ENCODE peak calls at places on chromosomes 12 and 14, in six cellular contexts. V is adipocyte; M is anterior cingulate cortex; E is AG04449; N is GM04503; S is stimulated activated CD8-positive, alpha-beta memory T cell treated with anti-CD3 and anti-CD28 coated beads, Interleukin-2, amount 100 ng/mL, for 48 hours. W is an unnamed sample.

GRCh38 chr12:5433081-5433839 is 1.4 kb downstream of the NTF3 start:
- DNase-seq in V (peak; percentile 73), M (no peak), E (no peak), N (no peak), S (no peak), W (no peak)

GRCh38 chr12:57640156-57641042 is 7.4 kb upstream of the B4GALNT1 start:
- DNase-seq in V (no peak), M (no peak), E (no peak), N (no peak), S (no peak), W (no peak)

GRCh38 chr14:50462111-50462510 is 65.4 kb upstream of the CDKL1 start:
- DNase-seq in V (no peak), M (no peak), E (no peak), N (no peak), S (no peak), W (no peak)

GRCh38 chr14:56152221-56152620 is 34.0 kb downstream of the PELI2 start:
- DNase-seq in V (no peak), M (no peak), E (no peak), N (no peak), S (no peak), W (no peak)

GRCh38 chr14:61381589-61381988 is 60.2 kb downstream of the PRKCH start:
- DNase-seq in V (no peak), M (no peak), E (no peak), N (no peak), S (no peak), W (no peak)

GRCh38 chr12:57332646-57333312 is 81.8 kb upstream of the STAC3 start:
- DNase-seq in V (peak; percentile 2), M (no peak), E (no peak), N (no peak), S (no peak), W (no peak)

GRCh38 chr12:103495158-103495782 is 498 bp downstream of the C12orf42 start:
- DNase-seq in V (no peak), M (no peak), E (no peak), N (no peak), S (peak; percentile 24), W (no peak)

GRCh38 chr12:7171854-7172253 is 17.6 kb upstream of the PEX5 start:
- DNase-seq in V (no peak), M (no peak), E (no peak), N (no peak), S (no peak), W (no peak)

GRCh38 chr12:54603173-54603814 is 14.8 kb upstream of the PPP1R1A start:
- DNase-seq in V (peak; percentile 84), M (no peak), E (no peak), N (no peak), S (peak; percentile 36), W (peak; percentile 70)

GRCh38 chr14:23528555-23528954 is 23.0 kb downstream of the ZFHX2 start:
- DNase-seq in V (no peak), M (no peak), E (no peak), N (no peak), S (no peak), W (peak; percentile 29)

GRCh38 chr12:71872999-71873398 is 33.4 kb downstream of the TBC1D15 start:
- DNase-seq in V (no peak), M (no peak), E (peak; percentile 24), N (no peak), S (no peak), W (no peak)

GRCh38 chr12:41552507-41553047 is 364.5 kb downstream of the PDZRN4 start:
- DNase-seq in V (peak; percentile 0), M (no peak), E (no peak), N (no peak), S (no peak), W (no peak)

GRCh38 chr14:50047274-50047676 is 69.1 kb downstream of the VCPKMT start:
- DNase-seq in V (no peak), M (no peak), E (no peak), N (no peak), S (no peak), W (no peak)

GRCh38 chr14:94370524-94370910 is 17.9 kb downstream of the SERPINA1 start:
- DNase-seq in V (no peak), M (no peak), E (no peak), N (no peak), S (no peak), W (no peak)

GRCh38 chr12:70796989-70797388 is 123.5 kb downstream of the PTPRR start:
- DNase-seq in V (peak; percentile 3), M (no peak), E (no peak), N (no peak), S (no peak), W (no peak)

GRCh38 chr12:78421011-78421410 is 443.6 kb upstream of the SYT1 start:
- DNase-seq in V (no peak), M (no peak), E (no peak), N (peak; percentile 22), S (no peak), W (no peak)

GRCh38 chr14:69712637-69713088 is 54.3 kb upstream of the SRSF5 start:
- DNase-seq in V (no peak), M (no peak), E (no peak), N (no peak), S (no peak), W (no peak)

GRCh38 chr12:75341873-75342272 is 7.4 kb downstream of the GLIPR1L1 start:
- DNase-seq in V (no peak), M (no peak), E (no peak), N (no peak), S (no peak), W (no peak)

GRCh38 chr12:102444707-102445106 is 35.7 kb downstream of the IGF1 start:
- DNase-seq in V (no peak), M (no peak), E (no peak), N (no peak), S (no peak), W (no peak)

GRCh38 chr14:25121342-25122129 is 71.6 kb upstream of the STXBP6 start:
- DNase-seq in V (peak; percentile 89), M (no peak), E (no peak), N (no peak), S (no peak), W (no peak)

GRCh38 chr12:48795550-48796455 is 6.9 kb upstream of the ADCY6 start:
- DNase-seq in V (peak; percentile 91), M (no peak), E (no peak), N (no peak), S (no peak), W (peak; percentile 94)

GRCh38 chr12:26642361-26642760 is 190.6 kb downstream of the ITPR2 start:
- DNase-seq in V (no peak), M (no peak), E (no peak), N (no peak), S (no peak), W (no peak)

GRCh38 chr14:72942934-72943333 is 16.7 kb downstream of the DCAF4 start:
- DNase-seq in V (no peak), M (no peak), E (no peak), N (no peak), S (no peak), W (no peak)

GRCh38 chr14:23910081-23910875 is 43.3 kb upstream of the DHRS4 start:
- DNase-seq in V (peak; percentile 75), M (no peak), E (peak; percentile 33), N (peak; percentile 73), S (no peak), W (peak; percentile 76)

GRCh38 chr12:94948232-94948810 is 55.2 kb downstream of the NDUFA12 start:
- DNase-seq in V (no peak), M (no peak), E (no peak), N (no peak), S (no peak), W (no peak)

GRCh38 chr14:89121961-89122675 is 294.9 kb downstream of the FOXN3 start:
- DNase-seq in V (no peak), M (no peak), E (no peak), N (no peak), S (no peak), W (no peak)

W was measured in HuH-7.